ENCODE peak calls at places on chromosomes 16 and 17, in nine cellular contexts. E is A549, X is HCT116, V is GM23338, F is GM12878, K is Panc1, A is HepG2, T is SK-N-SH, B is K562. N is an unnamed sample.

GRCh38 chr17:82520041-82520910 is 744 bp downstream of the FOXK2 start:
- DNase-seq in K (no peak), E (no peak), F (no peak), V (no peak), X (no peak), B (peak; percentile 49), T (peak; percentile 80), A (no peak), N (no peak)

GRCh38 chr16:17339764-17340541 is 130.8 kb downstream of the XYLT1 start:
- DNase-seq in T (no peak), X (no peak), V (no peak), F (no peak), K (no peak), A (no peak), E (no peak), B (no peak), N (no peak)

GRCh38 chr17:32015245-32016013 is 8.2 kb downstream of the LRRC37B start:
- DNase-seq in K (peak; percentile 72), V (no peak), T (no peak), X (no peak), F (no peak), E (no peak), A (no peak), B (no peak), N (no peak)

GRCh38 chr17:48547839-48548686 is 3.2 kb upstream of the HOXB2 start:
- DNase-seq in F (no peak), E (no peak), V (peak; percentile 66), X (no peak), A (no peak), T (no peak), B (peak; percentile 67), K (no peak), N (no peak)

GRCh38 chr16:26273607-26274006 is 581.8 kb downstream of the HS3ST4 start:
- DNase-seq in A (no peak), K (no peak), F (no peak), T (no peak), E (no peak), X (no peak), V (no peak), B (no peak), N (no peak)

GRCh38 chr17:16287563-16288027 is 65.7 kb downstream of the CENPV start:
- DNase-seq in B (no peak), E (no peak), F (peak; percentile 80), T (no peak), X (no peak), K (peak; percentile 30), V (no peak), A (peak; percentile 48), N (peak; percentile 72)

GRCh38 chr17:74779948-74780400 is 3.8 kb upstream of the NAT9 start:
- DNase-seq in X (no peak), A (no peak), B (no peak), T (no peak), V (no peak), K (no peak), E (no peak), F (peak; percentile 63), N (peak; percentile 99)

GRCh38 chr16:68910051-68910450 is 66.7 kb downstream of the TANGO6 start:
- DNase-seq in A (no peak), K (no peak), B (no peak), E (no peak), X (no peak), V (no peak), T (no peak), F (no peak), N (no peak)

GRCh38 chr16:74760007-74760767 is 14.4 kb downstream of the FA2H start:
- DNase-seq in E (peak; percentile 84), B (no peak), F (no peak), V (no peak), A (no peak), K (no peak), X (no peak), T (no peak), N (no peak)

GRCh38 chr17:79950711-79951110 is 85.0 kb downstream of the TBC1D16 start:
- DNase-seq in T (no peak), V (peak; percentile 71), E (no peak), F (no peak), B (no peak), A (no peak), K (no peak), X (no peak), N (no peak)

GRCh38 chr16:26334218-26335111 is 642.7 kb downstream of the HS3ST4 start:
- DNase-seq in F (no peak), A (peak; percentile 25), V (no peak), T (no peak), B (no peak), E (no peak), K (no peak), X (no peak), N (peak; percentile 15)

GRCh38 chr16:53486230-53486629 is 16.8 kb downstream of the AKTIP start:
- DNase-seq in X (no peak), B (no peak), K (no peak), E (no peak), F (no peak), A (no peak), V (no peak), T (no peak), N (no peak)

GRCh38 chr17:58755269-58755576 is 431 bp upstream of the PPM1E start:
- DNase-seq in F (no peak), B (no peak), T (no peak), V (no peak), E (peak; percentile 46), A (no peak), X (no peak), K (no peak), N (no peak)

GRCh38 chr17:49280061-49280460 is 49.5 kb upstream of the PHOSPHO1 start:
- DNase-seq in V (no peak), T (no peak), X (no peak), F (no peak), A (no peak), K (no peak), E (no peak), B (no peak), N (no peak)

GRCh38 chr17:68302066-68302564 is 10.8 kb downstream of the ARSG start:
- DNase-seq in F (no peak), K (no peak), V (no peak), B (no peak), X (no peak), A (no peak), E (no peak), T (peak; percentile 47), N (no peak)

GRCh38 chr17:72578817-72579470 is 458.1 kb downstream of the SOX9 start:
- DNase-seq in K (no peak), B (no peak), A (peak; percentile 65), X (no peak), V (no peak), E (no peak), T (no peak), F (no peak), N (no peak)

GRCh38 chr17:72574675-72575510 is 454.1 kb downstream of the SOX9 start:
- DNase-seq in A (no peak), K (no peak), E (no peak), T (no peak), B (no peak), V (no peak), F (no peak), X (no peak), N (no peak)

GRCh38 chr17:72576289-72576759 is 455.5 kb downstream of the SOX9 start:
- DNase-seq in A (peak; percentile 59), F (no peak), E (no peak), K (no peak), V (peak; percentile 72), B (no peak), X (no peak), T (no peak), N (no peak)

GRCh38 chr17:72572604-72573491 is 452.0 kb downstream of the SOX9 start:
- DNase-seq in B (no peak), E (no peak), X (no peak), K (no peak), T (no peak), A (no peak), F (no peak), V (no peak), N (no peak)

GRCh38 chr17:72575542-72576233 is 454.9 kb downstream of the SOX9 start:
- DNase-seq in V (peak; percentile 32), A (peak; percentile 72), E (no peak), F (no peak), T (no peak), K (no peak), B (no peak), X (no peak), N (no peak)
- H3K4me3 ChIP-seq in V (no peak overlapping the region), A (no peak overlapping the region), E (no peak overlapping the region), F (no peak overlapping the region), T (no peak overlapping the region), K (no peak overlapping the region), B (no peak overlapping the region), X (no peak overlapping the region), N (no peak overlapping the region)

GRCh38 chr17:57259817-57260216 is 3.5 kb downstream of the MSI2 start:
- DNase-seq in K (no peak), A (no peak), X (no peak), V (peak; percentile 81), B (no peak), T (no peak), F (no peak), E (no peak), N (no peak)
- H3K27ac ChIP-seq in K (no peak overlapping the region), A (no peak overlapping the region), X (no peak overlapping the region), V (peak overlapping the region; percentile 24), B (no peak overlapping the region), T (peak overlapping the region; percentile 62), F (peak overlapping the region; percentile 55), E (no peak overlapping the region), N (no peak overlapping the region)

GRCh38 chr16:82657786-82658185 is 31.0 kb downstream of the CDH13 start:
- DNase-seq in K (no peak), E (no peak), F (no peak), T (no peak), V (no peak), A (no peak), B (no peak), X (no peak), N (no peak)

GRCh38 chr16:82657239-82657638 is 30.5 kb downstream of the CDH13 start:
- DNase-seq in A (no peak), K (no peak), B (no peak), T (no peak), V (no peak), X (no peak), E (no peak), F (no peak), N (no peak)

GRCh38 chr16:82658796-82659195 is 32.0 kb downstream of the CDH13 start:
- DNase-seq in E (no peak), V (no peak), T (no peak), A (no peak), B (no peak), K (no peak), F (no peak), X (no peak), N (no peak)

GRCh38 chr16:82660966-82661365 is 34.2 kb downstream of the CDH13 start:
- DNase-seq in E (no peak), T (no peak), K (no peak), V (no peak), X (no peak), A (no peak), F (no peak), B (no peak), N (no peak)

GRCh38 chr16:82660078-82660645 is 33.4 kb downstream of the CDH13 start:
- DNase-seq in B (no peak), T (no peak), A (no peak), F (no peak), K (no peak), E (no peak), X (no peak), V (peak; percentile 26), N (no peak)
- TF ChIP-seq REST in B (no peak), T (no peak), A (no peak), F (no peak), K (no peak), E (no peak), X (no peak), V (no peak), N (no peak)

GRCh38 chr16:554640-555413 is 5.4 kb upstream of the PRR35 start:
- DNase-seq in X (no peak), F (no peak), B (no peak), K (no peak), V (no peak), A (no peak), T (no peak), E (no peak), N (no peak)
- H3K4me3 ChIP-seq in X (no peak overlapping the region), F (no peak overlapping the region), B (no peak overlapping the region), K (no peak overlapping the region), V (no peak overlapping the region), A (no peak overlapping the region), T (no peak overlapping the region), E (no peak overlapping the region), N (no peak overlapping the region)